ENCODE peak calls at places on chromosomes 12 and 14, in eight cellular contexts. One of them, this sample, is unnamed.

GRCh38 chr12:105825141-105825540 is 313.6 kb downstream of the NUAK1 start:
- DNase-seq in SK-N-SH: no peak
- DNase-seq in CD4-positive, alpha-beta T cell: no peak
- DNase-seq in cardiac fibroblast: peak
- DNase-seq in Calu3: no peak
- DNase-seq in mammary epithelial cell: peak
- DNase-seq in fibroblast of mammary gland: no peak
- DNase-seq in PC-9: no peak
- DNase-seq in this sample: no peak

GRCh38 chr14:77917802-77918201 is 117.9 kb downstream of the ADCK1 start:
- DNase-seq in SK-N-SH: no peak
- DNase-seq in CD4-positive, alpha-beta T cell: no peak
- DNase-seq in cardiac fibroblast: no peak
- DNase-seq in Calu3: no peak
- DNase-seq in mammary epithelial cell: no peak
- DNase-seq in fibroblast of mammary gland: no peak
- DNase-seq in PC-9: no peak
- DNase-seq in this sample: no peak

GRCh38 chr14:60245316-60246177 is 3.5 kb upstream of the PPM1A start:
- DNase-seq in SK-N-SH: no peak
- DNase-seq in CD4-positive, alpha-beta T cell: no peak
- DNase-seq in cardiac fibroblast: no peak
- DNase-seq in Calu3: no peak
- DNase-seq in mammary epithelial cell: no peak
- DNase-seq in fibroblast of mammary gland: no peak
- DNase-seq in PC-9: no peak
- DNase-seq in this sample: peak

GRCh38 chr14:99745307-99745951 is 47.8 kb upstream of the EML1 start:
- DNase-seq in SK-N-SH: no peak
- DNase-seq in CD4-positive, alpha-beta T cell: no peak
- DNase-seq in cardiac fibroblast: peak
- DNase-seq in Calu3: no peak
- DNase-seq in mammary epithelial cell: no peak
- DNase-seq in fibroblast of mammary gland: peak
- DNase-seq in PC-9: no peak
- DNase-seq in this sample: no peak

GRCh38 chr12:122841544-122842321 is 6.5 kb downstream of the HIP1R start:
- DNase-seq in SK-N-SH: peak
- DNase-seq in CD4-positive, alpha-beta T cell: no peak
- DNase-seq in cardiac fibroblast: peak
- DNase-seq in Calu3: peak
- DNase-seq in mammary epithelial cell: peak
- DNase-seq in fibroblast of mammary gland: peak
- DNase-seq in PC-9: peak
- DNase-seq in this sample: no peak

GRCh38 chr12:817941-818600 is 65.7 kb downstream of the WNK1 start:
- DNase-seq in SK-N-SH: no peak
- DNase-seq in CD4-positive, alpha-beta T cell: no peak
- DNase-seq in cardiac fibroblast: no peak
- DNase-seq in Calu3: no peak
- DNase-seq in mammary epithelial cell: no peak
- DNase-seq in fibroblast of mammary gland: no peak
- DNase-seq in PC-9: no peak
- DNase-seq in this sample: no peak

GRCh38 chr14:71647086-71647784 is 285.0 kb upstream of the RGS6 start:
- DNase-seq in SK-N-SH: no peak
- DNase-seq in CD4-positive, alpha-beta T cell: no peak
- DNase-seq in cardiac fibroblast: no peak
- DNase-seq in Calu3: peak
- DNase-seq in mammary epithelial cell: peak
- DNase-seq in fibroblast of mammary gland: no peak
- DNase-seq in PC-9: peak
- DNase-seq in this sample: no peak

GRCh38 chr12:87813476-87814234 is 215.5 kb downstream of the C12orf50 start:
- DNase-seq in SK-N-SH: no peak
- DNase-seq in CD4-positive, alpha-beta T cell: no peak
- DNase-seq in cardiac fibroblast: peak
- DNase-seq in Calu3: no peak
- DNase-seq in mammary epithelial cell: peak
- DNase-seq in fibroblast of mammary gland: peak
- DNase-seq in PC-9: no peak
- DNase-seq in this sample: no peak

GRCh38 chr12:53213348-53213747 is 6.3 kb upstream of the ITGB7 start:
- DNase-seq in SK-N-SH: peak
- DNase-seq in CD4-positive, alpha-beta T cell: peak
- DNase-seq in cardiac fibroblast: peak
- DNase-seq in Calu3: peak
- DNase-seq in mammary epithelial cell: no peak
- DNase-seq in fibroblast of mammary gland: peak
- DNase-seq in PC-9: no peak
- DNase-seq in this sample: peak
- TF ChIP-seq CTCF in SK-N-SH: peak
- TF ChIP-seq CTCF in CD4-positive, alpha-beta T cell: peak
- TF ChIP-seq CTCF in cardiac fibroblast: peak
- TF ChIP-seq CTCF in Calu3: peak
- TF ChIP-seq CTCF in mammary epithelial cell: peak
- TF ChIP-seq CTCF in fibroblast of mammary gland: peak
- TF ChIP-seq CTCF in PC-9: peak
- TF ChIP-seq CTCF in this sample: peak

DNA sequence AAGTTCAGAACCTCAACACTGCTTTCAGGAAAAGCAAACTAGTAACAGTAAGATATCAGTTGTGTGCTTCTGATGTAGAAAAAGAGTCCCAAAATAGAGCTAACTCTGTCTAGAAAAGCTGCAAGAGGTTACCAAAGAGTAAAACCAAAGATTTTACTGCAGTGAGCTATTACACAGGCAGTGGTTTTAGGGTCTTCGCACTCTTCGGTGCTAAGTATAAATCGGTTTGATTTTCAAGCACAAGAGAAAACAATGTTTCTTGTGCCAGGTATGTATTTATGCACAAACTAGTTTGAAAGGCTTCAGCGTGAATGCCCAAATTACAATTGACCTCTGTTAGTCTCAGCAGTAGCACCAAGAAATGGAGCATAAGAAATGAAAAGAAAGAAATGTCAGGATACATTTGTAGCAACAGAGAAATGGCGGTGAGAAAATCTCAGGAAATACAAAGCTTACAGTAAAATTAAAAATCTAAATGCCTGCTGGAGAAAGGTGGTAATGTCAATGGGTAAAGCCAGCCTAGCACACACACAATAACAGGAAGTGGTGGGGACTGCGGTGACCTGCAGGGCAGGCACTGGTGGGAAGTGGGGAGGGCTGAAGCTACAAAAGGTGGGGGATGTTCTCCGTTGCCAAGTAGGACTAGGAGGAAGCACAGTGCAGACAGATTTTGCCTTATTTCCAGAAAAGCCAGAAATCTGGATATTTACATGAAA is 18.0 kb upstream of the DYRK2 start:
- DNase-seq in SK-N-SH: peak
- DNase-seq in CD4-positive, alpha-beta T cell: peak
- DNase-seq in cardiac fibroblast: no peak
- DNase-seq in Calu3: peak
- DNase-seq in mammary epithelial cell: no peak
- DNase-seq in fibroblast of mammary gland: no peak
- DNase-seq in PC-9: no peak
- DNase-seq in this sample: no peak
- TF ChIP-seq CTCF in SK-N-SH: no peak
- TF ChIP-seq CTCF in CD4-positive, alpha-beta T cell: no peak
- TF ChIP-seq CTCF in cardiac fibroblast: no peak
- TF ChIP-seq CTCF in Calu3: no peak
- TF ChIP-seq CTCF in mammary epithelial cell: no peak
- TF ChIP-seq CTCF in fibroblast of mammary gland: no peak
- TF ChIP-seq CTCF in PC-9: no peak
- TF ChIP-seq CTCF in this sample: no peak

DNA sequence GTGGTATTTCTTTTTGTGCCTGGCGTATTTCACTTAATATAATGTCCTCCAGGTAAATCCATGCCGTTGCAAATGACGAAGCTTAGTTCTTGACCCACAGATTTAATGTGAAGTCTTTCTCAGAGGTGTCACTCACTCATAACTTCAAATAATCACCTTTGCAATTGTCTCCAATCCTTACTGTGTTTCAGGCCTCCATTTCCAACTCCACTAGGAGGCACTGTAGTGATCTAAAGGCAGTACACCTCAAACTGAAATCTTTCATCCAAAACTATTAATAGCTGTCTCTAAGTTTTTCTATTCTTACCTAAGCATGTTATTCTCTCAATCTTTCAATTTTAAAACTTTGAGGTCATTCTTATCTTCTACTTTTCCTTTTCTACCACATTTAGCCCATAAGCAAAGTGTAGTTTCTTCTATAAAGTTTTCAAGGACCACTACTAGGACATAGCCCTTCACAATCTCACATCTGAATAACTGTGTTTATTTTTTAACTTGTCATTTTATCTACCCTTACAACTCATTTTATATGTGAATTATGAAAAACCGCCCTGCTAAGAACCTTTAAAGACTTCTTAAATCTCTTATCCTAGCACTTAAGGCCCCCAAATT is 25.5 kb upstream of the FBXO34 start:
- DNase-seq in SK-N-SH: no peak
- DNase-seq in CD4-positive, alpha-beta T cell: no peak
- DNase-seq in cardiac fibroblast: peak
- DNase-seq in Calu3: peak
- DNase-seq in mammary epithelial cell: peak
- DNase-seq in fibroblast of mammary gland: peak
- DNase-seq in PC-9: no peak
- DNase-seq in this sample: peak
- TF ChIP-seq CTCF in SK-N-SH: peak
- TF ChIP-seq CTCF in CD4-positive, alpha-beta T cell: peak
- TF ChIP-seq CTCF in cardiac fibroblast: peak
- TF ChIP-seq CTCF in Calu3: peak
- TF ChIP-seq CTCF in mammary epithelial cell: peak
- TF ChIP-seq CTCF in fibroblast of mammary gland: peak
- TF ChIP-seq CTCF in PC-9: peak
- TF ChIP-seq CTCF in this sample: peak

GRCh38 chr12:116661341-116661740 is 76.5 kb downstream of the SPRING1 start:
- DNase-seq in SK-N-SH: no peak
- DNase-seq in CD4-positive, alpha-beta T cell: no peak
- DNase-seq in cardiac fibroblast: no peak
- DNase-seq in Calu3: no peak
- DNase-seq in mammary epithelial cell: no peak
- DNase-seq in fibroblast of mammary gland: no peak
- DNase-seq in PC-9: no peak
- DNase-seq in this sample: no peak

GRCh38 chr12:116665666-116666304 is 72.1 kb downstream of the SPRING1 start:
- DNase-seq in SK-N-SH: no peak
- DNase-seq in CD4-positive, alpha-beta T cell: no peak
- DNase-seq in cardiac fibroblast: no peak
- DNase-seq in Calu3: no peak
- DNase-seq in mammary epithelial cell: no peak
- DNase-seq in fibroblast of mammary gland: no peak
- DNase-seq in PC-9: no peak
- DNase-seq in this sample: no peak

GRCh38 chr12:116659771-116660481 is 77.9 kb downstream of the SPRING1 start:
- DNase-seq in SK-N-SH: peak
- DNase-seq in CD4-positive, alpha-beta T cell: no peak
- DNase-seq in cardiac fibroblast: peak
- DNase-seq in Calu3: no peak
- DNase-seq in mammary epithelial cell: peak
- DNase-seq in fibroblast of mammary gland: peak
- DNase-seq in PC-9: peak
- DNase-seq in this sample: no peak

GRCh38 chr12:116666305-116666673 is 71.6 kb downstream of the SPRING1 start:
- DNase-seq in SK-N-SH: no peak
- DNase-seq in CD4-positive, alpha-beta T cell: no peak
- DNase-seq in cardiac fibroblast: no peak
- DNase-seq in Calu3: no peak
- DNase-seq in mammary epithelial cell: no peak
- DNase-seq in fibroblast of mammary gland: no peak
- DNase-seq in PC-9: no peak
- DNase-seq in this sample: no peak

GRCh38 chr12:116662612-116663144 is 75.2 kb downstream of the SPRING1 start:
- DNase-seq in SK-N-SH: peak
- DNase-seq in CD4-positive, alpha-beta T cell: no peak
- DNase-seq in cardiac fibroblast: no peak
- DNase-seq in Calu3: no peak
- DNase-seq in mammary epithelial cell: peak
- DNase-seq in fibroblast of mammary gland: no peak
- DNase-seq in PC-9: no peak
- DNase-seq in this sample: no peak
- TF ChIP-seq CTCF in SK-N-SH: no peak
- TF ChIP-seq CTCF in CD4-positive, alpha-beta T cell: no peak
- TF ChIP-seq CTCF in cardiac fibroblast: no peak
- TF ChIP-seq CTCF in Calu3: no peak
- TF ChIP-seq CTCF in mammary epithelial cell: no peak
- TF ChIP-seq CTCF in fibroblast of mammary gland: no peak
- TF ChIP-seq CTCF in PC-9: no peak
- TF ChIP-seq CTCF in this sample: no peak

GRCh38 chr12:49025463-49025862 is 6.9 kb upstream of the PRKAG1 start:
- DNase-seq in SK-N-SH: no peak
- DNase-seq in CD4-positive, alpha-beta T cell: no peak
- DNase-seq in cardiac fibroblast: no peak
- DNase-seq in Calu3: no peak
- DNase-seq in mammary epithelial cell: no peak
- DNase-seq in fibroblast of mammary gland: no peak
- DNase-seq in PC-9: no peak
- DNase-seq in this sample: no peak
- TF ChIP-seq CTCF in SK-N-SH: no peak
- TF ChIP-seq CTCF in CD4-positive, alpha-beta T cell: no peak
- TF ChIP-seq CTCF in cardiac fibroblast: no peak
- TF ChIP-seq CTCF in Calu3: no peak
- TF ChIP-seq CTCF in mammary epithelial cell: no peak
- TF ChIP-seq CTCF in fibroblast of mammary gland: no peak
- TF ChIP-seq CTCF in PC-9: no peak
- TF ChIP-seq CTCF in this sample: no peak

GRCh38 chr14:21090194-21090939 is 8.1 kb downstream of the ZNF219 start:
- DNase-seq in SK-N-SH: peak
- DNase-seq in CD4-positive, alpha-beta T cell: no peak
- DNase-seq in cardiac fibroblast: peak
- DNase-seq in Calu3: no peak
- DNase-seq in mammary epithelial cell: no peak
- DNase-seq in fibroblast of mammary gland: no peak
- DNase-seq in PC-9: no peak
- DNase-seq in this sample: peak
- TF ChIP-seq CTCF in SK-N-SH: peak
- TF ChIP-seq CTCF in CD4-positive, alpha-beta T cell: peak
- TF ChIP-seq CTCF in cardiac fibroblast: peak
- TF ChIP-seq CTCF in Calu3: peak
- TF ChIP-seq CTCF in mammary epithelial cell: peak
- TF ChIP-seq CTCF in fibroblast of mammary gland: peak
- TF ChIP-seq CTCF in PC-9: peak
- TF ChIP-seq CTCF in this sample: peak

GRCh38 chr12:124369055-124369900 is 74.4 kb downstream of the RFLNA start:
- DNase-seq in SK-N-SH: peak
- DNase-seq in CD4-positive, alpha-beta T cell: no peak
- DNase-seq in cardiac fibroblast: peak
- DNase-seq in Calu3: peak
- DNase-seq in mammary epithelial cell: no peak
- DNase-seq in fibroblast of mammary gland: peak
- DNase-seq in PC-9: peak
- DNase-seq in this sample: no peak
- TF ChIP-seq CTCF in SK-N-SH: peak
- TF ChIP-seq CTCF in CD4-positive, alpha-beta T cell: no peak
- TF ChIP-seq CTCF in cardiac fibroblast: peak
- TF ChIP-seq CTCF in Calu3: peak
- TF ChIP-seq CTCF in mammary epithelial cell: no peak
- TF ChIP-seq CTCF in fibroblast of mammary gland: no peak
- TF ChIP-seq CTCF in PC-9: peak
- TF ChIP-seq CTCF in this sample: no peak